ENCODE peak calls at places on chromosomes 1 and 21, in seven cellular contexts. One of them, this sample, is unnamed.

GRCh38 chr1:55466343-55466742 is 251.2 kb upstream of the USP24 start:
- DNase-seq in H9: no peak
- DNase-seq in uterus: no peak
- DNase-seq in fibroblast of villous mesenchyme: no peak
- DNase-seq in ovary: no peak
- DNase-seq in omental fat pad: no peak
- DNase-seq in foreskin fibroblast: peak
- DNase-seq in this sample: no peak

GRCh38 chr1:173411835-173412742 is 65.0 kb upstream of the PRDX6 start:
- DNase-seq in omental fat pad: no peak
- DNase-seq in H9: no peak
- DNase-seq in uterus: no peak
- DNase-seq in ovary: peak
- DNase-seq in fibroblast of villous mesenchyme: peak
- DNase-seq in foreskin fibroblast: peak
- DNase-seq in this sample: no peak

GRCh38 chr1:19398309-19398760 is 86.2 kb downstream of the SLC66A1 start:
- DNase-seq in fibroblast of villous mesenchyme: peak
- DNase-seq in uterus: peak
- DNase-seq in foreskin fibroblast: peak
- DNase-seq in H9: no peak
- DNase-seq in omental fat pad: no peak
- DNase-seq in ovary: peak
- DNase-seq in this sample: no peak

GRCh38 chr1:165600793-165601192 is 30.2 kb upstream of the MGST3 start:
- DNase-seq in H9: no peak
- DNase-seq in foreskin fibroblast: no peak
- DNase-seq in omental fat pad: no peak
- DNase-seq in uterus: no peak
- DNase-seq in ovary: no peak
- DNase-seq in fibroblast of villous mesenchyme: no peak
- DNase-seq in this sample: no peak

GRCh38 chr1:46067652-46068051 is 64.8 kb downstream of the PIK3R3 start:
- DNase-seq in fibroblast of villous mesenchyme: no peak
- DNase-seq in foreskin fibroblast: no peak
- DNase-seq in uterus: no peak
- DNase-seq in ovary: no peak
- DNase-seq in omental fat pad: no peak
- DNase-seq in H9: no peak
- DNase-seq in this sample: no peak

GRCh38 chr1:228166170-228166936 is 749 bp downstream of the IBA57 start:
- DNase-seq in H9: peak
- DNase-seq in foreskin fibroblast: peak
- DNase-seq in omental fat pad: peak
- DNase-seq in fibroblast of villous mesenchyme: peak
- DNase-seq in ovary: peak
- DNase-seq in uterus: peak
- DNase-seq in this sample: peak

GRCh38 chr1:244860914-244861610 is 3.3 kb downstream of the HNRNPU start:
- DNase-seq in foreskin fibroblast: no peak
- DNase-seq in omental fat pad: no peak
- DNase-seq in uterus: no peak
- DNase-seq in fibroblast of villous mesenchyme: no peak
- DNase-seq in ovary: no peak
- DNase-seq in H9: no peak
- DNase-seq in this sample: no peak

GRCh38 chr1:67760030-67760821 is 73.0 kb downstream of the GNG12 start:
- DNase-seq in fibroblast of villous mesenchyme: peak
- DNase-seq in omental fat pad: peak
- DNase-seq in H9: peak
- DNase-seq in ovary: peak
- DNase-seq in uterus: peak
- DNase-seq in foreskin fibroblast: peak
- DNase-seq in this sample: peak

GRCh38 chr1:180584869-180585268 is 26.1 kb downstream of the OVAAL start:
- DNase-seq in omental fat pad: no peak
- DNase-seq in H9: no peak
- DNase-seq in fibroblast of villous mesenchyme: no peak
- DNase-seq in foreskin fibroblast: no peak
- DNase-seq in ovary: no peak
- DNase-seq in uterus: no peak
- DNase-seq in this sample: no peak

GRCh38 chr1:34500451-34500850 is 254.4 kb upstream of the GJB5 start:
- DNase-seq in H9: peak
- DNase-seq in uterus: no peak
- DNase-seq in fibroblast of villous mesenchyme: no peak
- DNase-seq in foreskin fibroblast: peak
- DNase-seq in ovary: no peak
- DNase-seq in omental fat pad: no peak
- DNase-seq in this sample: no peak

GRCh38 chr1:150420560-150421265 is 56.8 kb downstream of the RPRD2 start:
- DNase-seq in ovary: no peak
- DNase-seq in foreskin fibroblast: peak
- DNase-seq in fibroblast of villous mesenchyme: no peak
- DNase-seq in omental fat pad: no peak
- DNase-seq in H9: no peak
- DNase-seq in uterus: no peak
- DNase-seq in this sample: no peak

GRCh38 chr1:155083865-155084721 is 5.5 kb downstream of the EFNA3 start:
- DNase-seq in H9: no peak
- DNase-seq in ovary: peak
- DNase-seq in foreskin fibroblast: peak
- DNase-seq in omental fat pad: no peak
- DNase-seq in uterus: peak
- DNase-seq in fibroblast of villous mesenchyme: peak
- DNase-seq in this sample: no peak

GRCh38 chr1:182173791-182174190 is 112.3 kb upstream of the ZNF648 start:
- DNase-seq in ovary: peak
- DNase-seq in omental fat pad: no peak
- DNase-seq in H9: no peak
- DNase-seq in uterus: peak
- DNase-seq in fibroblast of villous mesenchyme: no peak
- DNase-seq in foreskin fibroblast: peak
- DNase-seq in this sample: no peak

GRCh38 chr1:76035053-76035452 is 39.5 kb upstream of the ST6GALNAC3 start:
- DNase-seq in fibroblast of villous mesenchyme: no peak
- DNase-seq in omental fat pad: no peak
- DNase-seq in H9: no peak
- DNase-seq in ovary: no peak
- DNase-seq in uterus: no peak
- DNase-seq in foreskin fibroblast: peak
- DNase-seq in this sample: no peak

GRCh38 chr1:16092923-16093511 is 19.6 kb upstream of the FAM131C start:
- DNase-seq in ovary: no peak
- DNase-seq in omental fat pad: no peak
- DNase-seq in uterus: no peak
- DNase-seq in H9: no peak
- DNase-seq in fibroblast of villous mesenchyme: no peak
- DNase-seq in foreskin fibroblast: no peak
- DNase-seq in this sample: no peak

GRCh38 chr1:24301395-24302175 is 17.6 kb upstream of the GRHL3 start:
- DNase-seq in H9: no peak
- DNase-seq in fibroblast of villous mesenchyme: peak
- DNase-seq in uterus: no peak
- DNase-seq in foreskin fibroblast: peak
- DNase-seq in ovary: no peak
- DNase-seq in omental fat pad: no peak
- DNase-seq in this sample: no peak

GRCh38 chr1:233389169-233389568 is 61.6 kb downstream of the MAP3K21 start:
- DNase-seq in ovary: no peak
- DNase-seq in uterus: no peak
- DNase-seq in H9: no peak
- DNase-seq in omental fat pad: no peak
- DNase-seq in fibroblast of villous mesenchyme: peak
- DNase-seq in foreskin fibroblast: no peak
- DNase-seq in this sample: no peak

GRCh38 chr1:161182214-161182613 is 4.9 kb upstream of the B4GALT3 start:
- DNase-seq in uterus: no peak
- DNase-seq in omental fat pad: no peak
- DNase-seq in H9: no peak
- DNase-seq in ovary: no peak
- DNase-seq in foreskin fibroblast: peak
- DNase-seq in fibroblast of villous mesenchyme: peak
- DNase-seq in this sample: no peak

GRCh38 chr1:164440222-164440621 is 118.8 kb upstream of the PBX1 start:
- DNase-seq in foreskin fibroblast: peak
- DNase-seq in omental fat pad: no peak
- DNase-seq in ovary: peak
- DNase-seq in H9: peak
- DNase-seq in uterus: peak
- DNase-seq in fibroblast of villous mesenchyme: peak
- DNase-seq in this sample: no peak

GRCh38 chr1:72649974-72650373 is 367.6 kb upstream of the NEGR1 start:
- DNase-seq in foreskin fibroblast: peak
- DNase-seq in uterus: no peak
- DNase-seq in fibroblast of villous mesenchyme: peak
- DNase-seq in H9: no peak
- DNase-seq in omental fat pad: no peak
- DNase-seq in ovary: no peak
- DNase-seq in this sample: no peak

GRCh38 chr1:33388989-33389771 is 41.7 kb downstream of the PHC2 start:
- DNase-seq in foreskin fibroblast: peak
- DNase-seq in ovary: peak
- DNase-seq in omental fat pad: no peak
- DNase-seq in H9: no peak
- DNase-seq in fibroblast of villous mesenchyme: peak
- DNase-seq in uterus: no peak
- DNase-seq in this sample: no peak

GRCh38 chr1:220990417-220991337 is 111.4 kb downstream of the HLX start:
- DNase-seq in omental fat pad: no peak
- DNase-seq in ovary: no peak
- DNase-seq in H9: no peak
- DNase-seq in fibroblast of villous mesenchyme: peak
- DNase-seq in foreskin fibroblast: peak
- DNase-seq in uterus: no peak
- DNase-seq in this sample: no peak

GRCh38 chr1:170518965-170519364 is 13.0 kb upstream of the GORAB start:
- DNase-seq in fibroblast of villous mesenchyme: no peak
- DNase-seq in ovary: no peak
- DNase-seq in foreskin fibroblast: peak
- DNase-seq in H9: no peak
- DNase-seq in uterus: no peak
- DNase-seq in omental fat pad: no peak
- DNase-seq in this sample: no peak

GRCh38 chr1:2594001-2594640 is 7.5 kb downstream of the PRXL2B start:
- DNase-seq in uterus: peak
- DNase-seq in omental fat pad: no peak
- DNase-seq in fibroblast of villous mesenchyme: peak
- DNase-seq in foreskin fibroblast: peak
- DNase-seq in ovary: peak
- DNase-seq in H9: no peak
- DNase-seq in this sample: no peak

GRCh38 chr21:41640756-41641509 is 125.9 kb downstream of the RIPK4 start:
- DNase-seq in uterus: no peak
- DNase-seq in H9: no peak
- DNase-seq in foreskin fibroblast: peak
- DNase-seq in ovary: peak
- DNase-seq in fibroblast of villous mesenchyme: no peak
- DNase-seq in omental fat pad: no peak
- DNase-seq in this sample: no peak

DNA sequence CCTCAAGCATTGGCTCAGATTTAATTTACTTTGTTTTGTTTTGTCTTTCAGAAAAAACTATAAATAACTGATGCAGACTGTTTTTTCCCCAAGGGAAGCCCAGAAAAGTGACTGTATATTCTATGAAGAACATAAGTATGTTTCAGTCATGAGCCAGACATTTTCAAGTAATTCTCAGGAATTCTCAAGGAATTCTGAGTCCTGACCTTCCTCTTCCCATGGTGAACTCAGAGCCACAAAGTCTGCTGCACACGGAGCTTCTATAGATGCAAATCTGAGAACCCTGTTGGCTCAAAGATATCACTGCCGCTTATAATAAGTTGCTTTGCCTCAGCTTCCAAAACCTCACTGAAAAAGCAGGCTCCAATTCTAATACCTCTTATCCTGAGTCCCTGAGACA is 418.4 kb upstream of the RUNX1 start:
- DNase-seq in uterus: no peak
- DNase-seq in ovary: no peak
- DNase-seq in foreskin fibroblast: no peak
- DNase-seq in omental fat pad: no peak
- DNase-seq in fibroblast of villous mesenchyme: peak
- DNase-seq in H9: no peak
- DNase-seq in this sample: no peak
- TF ChIP-seq CTCF in uterus: no peak
- TF ChIP-seq CTCF in ovary: no peak
- TF ChIP-seq CTCF in foreskin fibroblast: no peak
- TF ChIP-seq CTCF in omental fat pad: no peak
- TF ChIP-seq CTCF in fibroblast of villous mesenchyme: no peak
- TF ChIP-seq CTCF in H9: no peak
- TF ChIP-seq CTCF in this sample: no peak

DNA sequence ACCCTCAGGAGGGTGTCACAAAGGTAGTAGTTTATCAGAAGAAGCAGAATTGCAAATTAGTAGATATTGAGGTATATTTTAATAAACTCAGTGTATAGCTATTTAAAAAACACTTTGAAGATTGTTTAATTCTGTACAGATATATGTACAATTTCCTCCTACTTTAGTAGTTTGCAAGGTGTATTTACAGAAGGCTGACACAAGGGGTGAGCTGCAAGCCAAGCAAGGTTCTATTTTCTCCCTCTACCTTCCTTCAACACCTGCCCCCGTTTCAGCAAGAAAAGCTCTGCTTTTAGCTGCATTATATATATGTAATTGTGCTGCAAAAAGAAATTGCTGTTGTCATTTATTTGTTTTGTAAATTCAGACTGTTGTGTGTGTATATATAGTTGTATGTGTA is 674.2 kb upstream of the PKN2 start:
- DNase-seq in fibroblast of villous mesenchyme: no peak
- DNase-seq in omental fat pad: no peak
- DNase-seq in H9: no peak
- DNase-seq in ovary: no peak
- DNase-seq in foreskin fibroblast: no peak
- DNase-seq in uterus: no peak
- DNase-seq in this sample: no peak
- TF ChIP-seq CTCF in fibroblast of villous mesenchyme: no peak
- TF ChIP-seq CTCF in omental fat pad: no peak
- TF ChIP-seq CTCF in H9: peak
- TF ChIP-seq CTCF in ovary: no peak
- TF ChIP-seq CTCF in foreskin fibroblast: no peak
- TF ChIP-seq CTCF in uterus: no peak
- TF ChIP-seq CTCF in this sample: no peak

GRCh38 chr1:202501281-202501680 is 152.8 kb downstream of the PPP1R12B start:
- DNase-seq in ovary: no peak
- DNase-seq in omental fat pad: no peak
- DNase-seq in foreskin fibroblast: peak
- DNase-seq in uterus: no peak
- DNase-seq in H9: no peak
- DNase-seq in fibroblast of villous mesenchyme: peak
- DNase-seq in this sample: no peak
- TF ChIP-seq CTCF in ovary: peak
- TF ChIP-seq CTCF in omental fat pad: no peak
- TF ChIP-seq CTCF in foreskin fibroblast: peak
- TF ChIP-seq CTCF in uterus: peak
- TF ChIP-seq CTCF in H9: peak
- TF ChIP-seq CTCF in fibroblast of villous mesenchyme: peak
- TF ChIP-seq CTCF in this sample: no peak

DNA sequence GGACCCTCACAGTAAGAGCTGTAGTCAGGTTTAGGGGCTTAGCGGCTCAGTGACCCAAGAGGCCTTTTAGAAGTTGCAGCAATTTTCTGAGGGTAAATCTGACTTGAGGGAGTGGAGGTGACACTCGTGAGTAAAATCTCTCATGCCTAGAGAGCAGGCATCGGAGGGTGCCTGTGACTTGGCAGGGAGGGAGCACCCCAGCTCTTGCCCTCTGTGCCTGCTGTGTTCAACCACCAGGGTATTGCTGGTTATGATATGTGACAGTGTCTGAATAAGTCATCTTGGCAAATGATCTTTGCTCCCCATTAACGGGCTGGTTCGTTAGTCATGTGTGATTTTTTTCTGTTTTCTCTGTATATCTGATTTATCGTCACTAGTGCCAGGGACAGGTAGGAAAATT is 5.9 kb downstream of the MAN1C1 start:
- DNase-seq in fibroblast of villous mesenchyme: no peak
- DNase-seq in foreskin fibroblast: no peak
- DNase-seq in omental fat pad: no peak
- DNase-seq in ovary: no peak
- DNase-seq in uterus: no peak
- DNase-seq in H9: no peak
- DNase-seq in this sample: no peak
- TF ChIP-seq CTCF in fibroblast of villous mesenchyme: no peak
- TF ChIP-seq CTCF in foreskin fibroblast: no peak
- TF ChIP-seq CTCF in omental fat pad: no peak
- TF ChIP-seq CTCF in ovary: no peak
- TF ChIP-seq CTCF in uterus: no peak
- TF ChIP-seq CTCF in H9: no peak
- TF ChIP-seq CTCF in this sample: no peak